ENCODE peak calls at places on chromosomes 11 and 22, in seven cellular contexts. L is mesendoderm; E is CD4-positive, CD25-positive, alpha-beta regulatory T cell; H is CD8-positive, alpha-beta T cell; Z is dorsolateral prefrontal cortex; D is heart left ventricle; G is coronary artery. P is an unnamed sample.

GRCh38 chr22:43901976-43902643 is 10.3 kb upstream of the PNPLA5 start:
- DNase-seq in D (no peak), Z (no peak), G (no peak), E (no peak), H (no peak), L (peak; percentile 62), P (no peak)

GRCh38 chr22:45710469-45710868 is 38.8 kb downstream of the ATXN10 start:
- DNase-seq in Z (no peak), G (no peak), H (no peak), E (no peak), L (peak; percentile 37), D (no peak), P (no peak)

GRCh38 chr11:33060271-33060670 is 20.9 kb downstream of the TCP11L1 start:
- DNase-seq in H (no peak), L (no peak), D (no peak), G (no peak), E (no peak), Z (no peak), P (no peak)

GRCh38 chr11:69396948-69397307 is 84.5 kb upstream of the LINC01488 start:
- DNase-seq in G (no peak), Z (peak; percentile 17), H (no peak), E (no peak), D (no peak), L (no peak), P (no peak)

GRCh38 chr22:46256358-46256958 is 6.4 kb upstream of the CDPF1 start:
- DNase-seq in L (no peak), G (no peak), H (no peak), D (no peak), E (no peak), Z (no peak), P (no peak)

GRCh38 chr11:122882809-122883681 is 486 bp downstream of the JHY start:
- DNase-seq in H (peak; percentile 57), D (peak; percentile 78), E (peak; percentile 34), Z (peak; percentile 50), L (peak; percentile 83), G (peak; percentile 78), P (peak; percentile 31)

GRCh38 chr11:21888814-21889213 is 304.1 kb upstream of the ANO5 start:
- DNase-seq in Z (no peak), G (no peak), L (peak; percentile 15), H (no peak), E (no peak), D (no peak), P (no peak)

GRCh38 chr11:77147668-77148321 is 19.7 kb downstream of the MYO7A start:
- DNase-seq in G (no peak), E (peak; percentile 25), Z (no peak), L (peak; percentile 52), H (peak; percentile 46), D (peak; percentile 56), P (no peak)

GRCh38 chr11:124946735-124947141 is 7.3 kb upstream of the CCDC15 start:
- DNase-seq in D (no peak), Z (peak; percentile 80), G (no peak), E (no peak), H (no peak), L (no peak), P (no peak)

GRCh38 chr11:2076441-2076840 is 62.7 kb downstream of the IGF2 start:
- DNase-seq in Z (no peak), G (no peak), L (no peak), H (no peak), E (no peak), D (no peak), P (no peak)

GRCh38 chr22:24601217-24602104 is 1.5 kb upstream of the GGT1 start:
- DNase-seq in E (no peak), D (peak; percentile 88), L (no peak), G (no peak), H (no peak), Z (no peak), P (no peak)

GRCh38 chr22:37545703-37546435 is 14.4 kb upstream of the CDC42EP1 start:
- DNase-seq in G (peak; percentile 95), D (peak; percentile 96), E (no peak), Z (no peak), L (peak; percentile 97), H (no peak), P (peak; percentile 77)

GRCh38 chr11:130055637-130056036 is 14.1 kb upstream of the APLP2 start:
- DNase-seq in Z (no peak), D (no peak), L (no peak), G (no peak), E (no peak), H (no peak), P (no peak)

GRCh38 chr11:91163619-91164451 is 941.0 kb upstream of the CHORDC1 start:
- DNase-seq in H (no peak), G (no peak), E (no peak), D (no peak), L (no peak), Z (no peak), P (no peak)

GRCh38 chr11:134636071-134636470 is 224.0 kb upstream of the B3GAT1 start:
- DNase-seq in Z (no peak), L (no peak), E (no peak), H (no peak), D (no peak), G (peak; percentile 60), P (no peak)

GRCh38 chr22:29225422-29226090 is 19.9 kb downstream of the EMID1 start:
- DNase-seq in Z (peak; percentile 67), D (peak; percentile 84), L (no peak), H (no peak), G (peak; percentile 76), E (no peak), P (no peak)

GRCh38 chr11:68335693-68336092 is 23.3 kb downstream of the LRP5 start:
- DNase-seq in L (no peak), G (no peak), H (no peak), Z (peak; percentile 61), E (no peak), D (no peak), P (no peak)

GRCh38 chr11:111983187-111983986 is 41.8 kb upstream of the DLAT start:
- DNase-seq in H (no peak), L (peak; percentile 93), E (no peak), G (no peak), Z (peak; percentile 72), D (no peak), P (peak; percentile 67)

GRCh38 chr11:11989774-11990744 is 18.4 kb downstream of the DKK3 start:
- DNase-seq in G (no peak), H (no peak), L (no peak), E (no peak), D (no peak), Z (no peak), P (no peak)

GRCh38 chr11:104098555-104098954 is 62.1 kb downstream of the DDI1 start:
- DNase-seq in Z (no peak), D (no peak), H (no peak), E (no peak), L (no peak), G (no peak), P (no peak)

GRCh38 chr11:9351956-9352355 is 32.5 kb upstream of the IPO7 start:
- DNase-seq in H (no peak), D (no peak), G (no peak), Z (no peak), L (no peak), E (no peak), P (no peak)

GRCh38 chr22:30500628-30501027 is 4.9 kb downstream of the SEC14L4 start:
- DNase-seq in E (no peak), L (no peak), H (no peak), G (no peak), D (no peak), Z (no peak), P (no peak)

GRCh38 chr22:43168416-43169309 is 17.3 kb downstream of the TSPO start:
- DNase-seq in E (no peak), Z (no peak), G (no peak), L (peak; percentile 54), H (no peak), D (no peak), P (no peak)

DNA sequence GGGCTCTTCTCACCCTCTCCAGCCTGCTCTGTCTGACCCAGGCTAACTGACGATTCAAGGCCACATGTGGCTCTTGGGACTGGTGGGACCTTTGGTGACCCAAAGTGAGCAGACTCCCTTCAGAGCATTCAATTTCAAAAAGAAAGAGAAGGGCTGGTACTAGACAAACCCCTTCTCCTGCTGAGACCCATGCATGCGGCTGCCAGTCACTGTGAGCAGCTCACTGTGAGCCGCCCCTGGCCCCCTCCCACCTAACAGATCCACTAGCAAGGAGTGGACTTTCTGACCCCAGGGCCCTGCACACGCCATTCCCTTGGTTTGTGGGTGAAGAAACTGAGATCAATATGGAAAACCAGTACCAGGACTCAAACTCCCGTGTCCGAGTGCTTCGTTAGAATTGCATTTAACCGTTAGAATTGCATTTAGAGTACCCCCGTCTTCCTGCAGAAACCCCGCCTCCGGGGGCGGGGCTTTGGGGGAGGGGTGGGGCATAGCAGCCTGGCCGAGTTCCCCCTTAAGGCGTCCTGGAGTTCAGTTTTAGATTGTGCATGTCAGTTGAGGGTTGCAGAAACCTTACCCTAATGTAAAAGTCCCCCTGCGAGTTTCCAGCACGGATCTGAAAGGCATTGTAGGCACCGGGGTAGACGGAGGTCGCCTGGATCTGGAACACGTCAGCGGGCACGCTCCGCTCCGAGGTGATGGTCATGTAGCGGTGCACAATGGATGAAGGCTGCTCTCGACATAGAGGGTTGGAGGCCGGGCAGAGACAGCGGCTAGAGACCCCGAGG is 5.1 kb downstream of the EFEMP2 start:
- DNase-seq in G (no peak), D (peak; percentile 54), Z (no peak), H (no peak), L (peak; percentile 62), E (no peak), P (peak; percentile 47)
- H3K4me3 ChIP-seq in G (no peak overlapping the region), D (no peak overlapping the region), Z (peak overlapping the region; percentile 37), H (no peak overlapping the region), L (peak overlapping the region; percentile 0), E (no peak overlapping the region), P (no peak overlapping the region)

GRCh38 chr11:121460941-121461514 is 8.3 kb upstream of the SORL1-AS1 start:
- DNase-seq in L (no peak), G (no peak), Z (no peak), E (no peak), D (no peak), H (no peak), P (no peak)
- H3K4me3 ChIP-seq in L (no peak overlapping the region), G (no peak overlapping the region), Z (peak overlapping the region; percentile 17), E (peak overlapping the region; percentile 60), D (no peak overlapping the region), H (no peak overlapping the region), P (no peak overlapping the region)

GRCh38 chr22:41382610-41383009 is 868 bp downstream of the TEF start:
- DNase-seq in L (no peak), E (no peak), Z (no peak), G (no peak), H (no peak), D (no peak), P (no peak)
- H3K4me3 ChIP-seq in L (no peak overlapping the region), E (peak overlapping the region; percentile 59), Z (peak overlapping the region; percentile 96), G (peak overlapping the region; percentile 78), H (peak overlapping the region; percentile 88), D (peak overlapping the region; percentile 100), P (peak overlapping the region; percentile 71)

GRCh38 chr22:47337161-47337621 is 574.7 kb downstream of the TBC1D22A start:
- DNase-seq in D (no peak), G (no peak), E (no peak), H (no peak), L (no peak), Z (no peak), P (no peak)
- H3K4me3 ChIP-seq in D (peak overlapping the region; percentile 36), G (no peak overlapping the region), E (no peak overlapping the region), H (no peak overlapping the region), L (no peak overlapping the region), Z (peak overlapping the region; percentile 18), P (no peak overlapping the region)

P was measured in neuronal stem cell.